ENCODE peak calls at places on chromosome 20, in four cellular contexts. H is neuronal stem cell, T is IMR-90, R is H9. Z is an unnamed sample.
A peak's percentile ranks its signal among the peaks of the same experiment; 100 is the strongest.

GRCh38 chr20:3471397-3472021 is 691 bp downstream of the ATRN start:
- DNase-seq in H (no peak), T (no peak), R (no peak), Z (peak; percentile 2)

GRCh38 chr20:17747431-17747846 is 47.7 kb downstream of the BANF2 start:
- DNase-seq in H (no peak), T (peak; percentile 94), R (no peak), Z (peak; percentile 90)

GRCh38 chr20:44603327-44603726 is 20.9 kb downstream of the PKIG start:
- DNase-seq in H (no peak), T (no peak), R (no peak), Z (no peak)

GRCh38 chr20:18263723-18264122 is 24.6 kb upstream of the ZNF133 start:
- DNase-seq in H (no peak), T (no peak), R (no peak), Z (no peak)

GRCh38 chr20:24013953-24014352 is 25.4 kb upstream of the GGTLC1 start:
- DNase-seq in H (no peak), T (no peak), R (no peak), Z (no peak)

GRCh38 chr20:43140719-43141118 is 49.0 kb downstream of the PTPRT start:
- DNase-seq in H (no peak), T (no peak), R (no peak), Z (no peak)

GRCh38 chr20:55514498-55514897 is 490.8 kb downstream of the CBLN4 start:
- DNase-seq in H (no peak), T (no peak), R (no peak), Z (no peak)

GRCh38 chr20:14667241-14667640 is 329.8 kb upstream of the FLRT3 start:
- DNase-seq in H (no peak), T (no peak), R (no peak), Z (no peak)

GRCh38 chr20:25308083-25308491 is 60.2 kb downstream of the PYGB start:
- DNase-seq in H (no peak), T (no peak), R (no peak), Z (no peak)

GRCh38 chr20:63495771-63496403 is 3.0 kb downstream of the EEF1A2 start:
- DNase-seq in H (peak; percentile 67), T (peak; percentile 28), R (peak; percentile 75), Z (peak; percentile 59)

GRCh38 chr20:44952731-44953130 is 7.5 kb downstream of the TOMM34 start:
- DNase-seq in H (no peak), T (no peak), R (no peak), Z (no peak)

GRCh38 chr20:36519944-36520343 is 21.4 kb upstream of the MYL9 start:
- DNase-seq in H (no peak), T (peak; percentile 26), R (no peak), Z (no peak)

GRCh38 chr20:23626040-23626620 is 11.6 kb downstream of the CST3 start:
- DNase-seq in H (no peak), T (no peak), R (no peak), Z (no peak)

GRCh38 chr20:12970372-12970821 is 38.4 kb upstream of the SPTLC3 start:
- DNase-seq in H (peak; percentile 15), T (peak; percentile 51), R (no peak), Z (peak; percentile 60)

GRCh38 chr20:59748555-59749292 is 144.4 kb downstream of the PHACTR3 start:
- DNase-seq in H (no peak), T (peak; percentile 19), R (no peak), Z (no peak)

GRCh38 chr20:9110365-9110764 is 41.5 kb downstream of the PLCB4 start:
- DNase-seq in H (no peak), T (peak; percentile 68), R (no peak), Z (peak; percentile 10)

GRCh38 chr20:46772901-46773300 is 63.5 kb downstream of the SLC2A10 start:
- DNase-seq in H (no peak), T (no peak), R (no peak), Z (no peak)

GRCh38 chr20:37714973-37715657 is 21.3 kb downstream of the CTNNBL1 start:
- DNase-seq in H (no peak), T (peak; percentile 64), R (no peak), Z (peak; percentile 77)

GRCh38 chr20:4160761-4161305 is 145.5 kb upstream of the RNF24 start:
- DNase-seq in H (no peak), T (peak; percentile 54), R (no peak), Z (peak; percentile 87)

GRCh38 chr20:55052464-55052863 is 577.1 kb downstream of the DOK5 start:
- DNase-seq in H (no peak), T (no peak), R (no peak), Z (no peak)

GRCh38 chr20:37053230-37053950 is 42.4 kb downstream of the RBL1 start:
- DNase-seq in H (no peak), T (peak; percentile 57), R (no peak), Z (peak; percentile 10)

GRCh38 chr20:43761396-43762340 is 34.9 kb upstream of the GTSF1L start:
- DNase-seq in H (no peak), T (no peak), R (no peak), Z (peak; percentile 81)

GRCh38 chr20:4083103-4083864 is 67.9 kb upstream of the RNF24 start:
- DNase-seq in H (no peak), T (no peak), R (no peak), Z (no peak)

GRCh38 chr20:13736792-13737191 is 47.9 kb downstream of the ESF1 start:
- DNase-seq in H (no peak), T (peak; percentile 81), R (no peak), Z (peak; percentile 60)

GRCh38 chr20:44075191-44075949 is 111.6 kb downstream of the JPH2 start:
- DNase-seq in H (no peak), T (no peak), R (no peak), Z (no peak)

GRCh38 chr20:36268501-36269342 is 32.4 kb downstream of the AAR2 start:
- DNase-seq in H (no peak), T (no peak), R (no peak), Z (no peak)

GRCh38 chr20:47546184-47547033 is 44.7 kb downstream of the NCOA3 start:
- DNase-seq in H (no peak), T (peak; percentile 96), R (no peak), Z (peak; percentile 74)

GRCh38 chr20:32538526-32538918 is 46.6 kb downstream of the NOL4L start:
- DNase-seq in H (no peak), T (no peak), R (peak; percentile 46), Z (no peak)
- H3K14ac ChIP-seq in H (no peak overlapping the region), T (no peak overlapping the region), R (no peak overlapping the region), Z (peak overlapping the region; percentile 79)

DNA sequence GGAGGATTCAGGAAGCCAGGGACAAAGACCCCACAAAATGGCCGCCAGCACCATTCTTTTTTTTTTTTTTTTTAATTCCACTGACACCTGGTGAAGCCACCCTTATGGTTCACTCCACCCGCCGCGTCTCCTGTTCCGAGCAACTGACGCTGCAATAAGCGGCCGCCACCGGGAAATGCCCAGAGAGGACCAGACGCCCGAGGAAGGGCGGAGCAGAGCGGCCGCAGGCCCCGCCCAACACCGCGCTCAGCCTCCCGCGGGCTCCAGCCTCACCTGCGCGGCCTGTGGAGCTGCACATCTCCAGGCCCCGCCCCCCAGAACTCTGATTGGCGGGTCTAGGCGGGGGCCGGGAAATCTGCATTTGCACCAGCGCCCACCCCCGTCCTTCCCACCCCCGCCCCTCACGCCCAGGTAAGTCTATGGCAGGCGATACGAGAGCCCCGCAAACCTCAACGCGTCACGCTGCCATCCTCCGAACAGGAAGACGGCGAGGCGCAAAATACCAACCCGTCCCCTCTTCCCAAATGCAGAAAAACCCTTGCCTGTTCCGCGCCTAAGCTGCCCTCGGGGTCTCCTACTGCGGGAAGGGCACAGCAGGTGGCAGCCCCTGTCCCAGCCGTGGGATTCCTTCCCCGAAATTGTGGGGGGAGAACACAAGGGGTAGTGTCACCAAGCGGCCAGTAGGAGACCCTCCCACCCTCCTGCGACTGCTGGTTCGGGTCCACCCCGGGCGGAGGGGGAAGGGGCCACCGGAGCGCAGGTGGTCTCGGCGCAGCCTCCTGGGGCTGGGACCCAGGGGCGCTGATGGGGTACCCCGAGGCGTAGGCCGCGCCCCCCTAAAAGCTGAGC is 948 bp downstream of the ATP9A start:
- DNase-seq in H (peak; percentile 39), T (no peak), R (peak; percentile 95), Z (peak; percentile 74)
- H3K14ac ChIP-seq in H (no peak overlapping the region), T (peak overlapping the region; percentile 45), R (peak overlapping the region; percentile 87), Z (no peak overlapping the region)

GRCh38 chr20:32110727-32111126 is 1.2 kb downstream of the TM9SF4 start:
- DNase-seq in H (no peak), T (no peak), R (no peak), Z (no peak)

GRCh38 chr20:32111287-32111686 is 1.8 kb downstream of the TM9SF4 start:
- DNase-seq in H (no peak), T (no peak), R (no peak), Z (no peak)

GRCh38 chr20:32108814-32109391 is 611 bp upstream of the TM9SF4 start:
- DNase-seq in H (no peak), T (no peak), R (no peak), Z (no peak)

GRCh38 chr20:32110173-32110704 is 725 bp downstream of the TM9SF4 start:
- DNase-seq in H (no peak), T (no peak), R (no peak), Z (no peak)

GRCh38 chr20:32109392-32110172 is at the start of gene TM9SF4:
- DNase-seq in H (peak; percentile 94), T (peak; percentile 94), R (peak; percentile 96), Z (peak; percentile 98)
- H3K14ac ChIP-seq in H (no peak within 1 kb of the TSS), T (peak within 1 kb of the TSS; percentile 99), R (peak within 1 kb of the TSS; percentile 99), Z (no peak within 1 kb of the TSS)

GRCh38 chr20:51428451-51429143 is 113.9 kb downstream of the NFATC2 start:
- DNase-seq in H (no peak), T (peak; percentile 44), R (no peak), Z (peak; percentile 81)
- H3K14ac ChIP-seq in H (no peak overlapping the region), T (no peak overlapping the region), R (no peak overlapping the region), Z (no peak overlapping the region)

DNA sequence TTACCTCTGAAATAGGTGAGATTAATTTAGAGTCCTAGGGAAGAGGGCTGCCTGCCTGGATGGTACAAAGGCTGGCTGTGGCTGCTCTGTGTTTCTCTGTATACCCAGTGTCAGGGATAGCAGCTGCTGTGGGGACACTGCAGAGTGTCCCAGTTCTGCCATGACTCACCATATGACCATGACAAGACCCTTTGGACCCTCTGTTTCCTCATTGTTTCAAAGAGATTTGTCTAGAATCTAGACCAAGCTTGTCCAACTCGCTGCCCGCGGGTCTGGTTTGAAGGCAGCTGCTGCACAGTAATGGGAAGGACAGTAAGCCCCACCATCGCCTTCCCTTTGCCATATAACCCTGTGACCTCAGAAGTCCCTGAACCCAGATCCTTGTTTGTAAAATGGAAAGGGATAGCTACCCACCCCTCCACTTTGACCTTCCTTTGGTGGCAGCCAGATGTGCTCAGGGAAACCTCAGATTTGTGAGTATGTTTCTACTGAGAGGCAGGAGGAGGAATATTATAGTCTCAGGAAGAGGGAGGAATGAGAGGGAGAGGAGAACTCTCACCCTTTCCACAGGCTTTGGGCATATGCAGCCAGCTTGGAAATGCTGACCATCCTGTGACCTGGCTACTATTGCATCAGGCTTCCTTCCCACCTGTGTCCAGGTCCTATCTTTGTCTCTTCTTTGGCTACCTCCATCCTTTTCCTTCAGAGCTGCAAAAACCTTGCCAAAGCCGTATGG is 14.0 kb downstream of the PLCG1 start:
- DNase-seq in H (no peak), T (no peak), R (no peak), Z (no peak)
- H3K14ac ChIP-seq in H (no peak overlapping the region), T (peak overlapping the region; percentile 33), R (no peak overlapping the region), Z (no peak overlapping the region)

GRCh38 chr20:1860446-1860845 is 34.8 kb upstream of the SIRPA start:
- DNase-seq in H (no peak), T (peak; percentile 74), R (no peak), Z (peak; percentile 33)
- H3K14ac ChIP-seq in H (no peak overlapping the region), T (peak overlapping the region; percentile 48), R (no peak overlapping the region), Z (no peak overlapping the region)

GRCh38 chr20:62365814-62366369 is 1.2 kb downstream of the LAMA5 start:
- DNase-seq in H (no peak), T (no peak), R (peak; percentile 84), Z (no peak)
- H3K14ac ChIP-seq in H (peak overlapping the region; percentile 63), T (no peak overlapping the region), R (no peak overlapping the region), Z (peak overlapping the region; percentile 9)